ENCODE peak calls at places on chromosomes 11 and 22, in six cellular contexts. J is upper lobe of left lung, W is spleen, Z is right lobe of liver, L is heart left ventricle, V is neural progenitor cell. C is an unnamed sample.
A peak's percentile ranks its signal among the peaks of the same experiment; 100 is the strongest.

GRCh38 chr11:123085497-123085896 is 23.6 kb upstream of the HSPA8 start:
- DNase-seq in Z (no peak), W (no peak), V (no peak), L (no peak), J (no peak), C (no peak)

GRCh38 chr11:128904872-128905344 is 13.8 kb downstream of the KCNJ5 start:
- DNase-seq in J (peak; percentile 48), W (peak; percentile 83), V (peak; percentile 63), Z (no peak), L (peak; percentile 69), C (no peak)

GRCh38 chr11:123544631-123545375 is 109.6 kb downstream of the SCN3B start:
- DNase-seq in L (peak; percentile 58), Z (no peak), J (no peak), V (no peak), W (no peak), C (peak; percentile 70)

GRCh38 chr22:29369460-29369859 is 18.9 kb downstream of the AP1B1 start:
- DNase-seq in L (peak; percentile 71), V (peak; percentile 71), Z (no peak), J (peak; percentile 77), W (peak; percentile 76), C (no peak)

GRCh38 chr11:49995559-49995958 is 13.2 kb upstream of the OR4C12 start:
- DNase-seq in J (peak; percentile 47), V (peak; percentile 45), L (peak; percentile 29), W (no peak), Z (peak; percentile 58), C (no peak)

GRCh38 chr11:45265963-45266692 is 20.0 kb downstream of the SYT13 start:
- DNase-seq in L (no peak), J (no peak), V (no peak), Z (no peak), W (no peak), C (no peak)

GRCh38 chr22:45896961-45897538 is 79.9 kb downstream of the WNT7B start:
- DNase-seq in V (no peak), L (no peak), J (no peak), Z (no peak), W (no peak), C (no peak)

GRCh38 chr11:75265851-75266531 is 25.4 kb downstream of the TPBGL start:
- DNase-seq in V (no peak), W (peak; percentile 69), J (no peak), L (peak; percentile 37), Z (peak; percentile 43), C (no peak)

GRCh38 chr11:11605181-11605580 is 16.6 kb downstream of the GALNT18 start:
- DNase-seq in J (no peak), L (no peak), Z (no peak), V (no peak), W (no peak), C (no peak)

GRCh38 chr11:1388763-1389102 is 1.0 kb upstream of the BRSK2 start:
- DNase-seq in L (no peak), J (no peak), Z (no peak), W (no peak), V (peak; percentile 49), C (no peak)

GRCh38 chr11:26623076-26623666 is 51.1 kb upstream of the MUC15 start:
- DNase-seq in L (no peak), V (no peak), Z (no peak), J (no peak), W (no peak), C (no peak)

GRCh38 chr11:122071680-122072321 is 44.2 kb downstream of the BLID start:
- DNase-seq in Z (no peak), V (peak; percentile 35), W (no peak), J (no peak), L (no peak), C (no peak)

GRCh38 chr11:9210922-9211320 is 54.2 kb downstream of the DENND5A start:
- DNase-seq in V (no peak), Z (no peak), W (no peak), L (no peak), J (no peak), C (no peak)

GRCh38 chr11:73554677-73555320 is 43.1 kb downstream of the FAM168A start:
- DNase-seq in W (no peak), V (no peak), J (no peak), Z (peak; percentile 52), L (no peak), C (no peak)

GRCh38 chr11:16936643-16937042 is 77.6 kb downstream of the PLEKHA7 start:
- DNase-seq in V (no peak), L (peak; percentile 29), J (no peak), Z (no peak), W (no peak), C (no peak)

GRCh38 chr11:19430346-19431058 is 189.8 kb upstream of the E2F8 start:
- DNase-seq in J (no peak), V (no peak), Z (no peak), W (no peak), L (no peak), C (no peak)
- H3K4me1 ChIP-seq in J (no peaks in the 10 kb centered on the region), V (peaks cover 69% of the 10 kb centered on the region), Z (peaks cover 17% of the 10 kb centered on the region), W (no peaks in the 10 kb centered on the region), L (peaks cover 18% of the 10 kb centered on the region), C (peaks cover 12% of the 10 kb centered on the region)

GRCh38 chr11:64225608-64226506 is at the start of the genes NUDT22 and TRPT1:
- DNase-seq in W (peak; percentile 98), J (peak; percentile 93), L (peak; percentile 96), Z (peak; percentile 94), V (peak; percentile 94), C (peak; percentile 97)

GRCh38 chr11:64223001-64223651 is 2.9 kb downstream of the TRPT1 start:
- DNase-seq in J (no peak), L (no peak), V (no peak), W (no peak), Z (no peak), C (no peak)

GRCh38 chr11:64224891-64225607 is 937 bp downstream of the TRPT1 start:
- DNase-seq in W (peak; percentile 84), J (no peak), Z (no peak), L (peak; percentile 27), V (peak; percentile 51), C (no peak)

GRCh38 chr11:64222651-64223000 is 3.4 kb downstream of the TRPT1 start:
- DNase-seq in Z (no peak), L (no peak), V (no peak), W (no peak), J (no peak), C (no peak)

GRCh38 chr11:64224151-64224890 is 1.7 kb downstream of the TRPT1 start:
- DNase-seq in J (no peak), L (peak; percentile 31), W (peak; percentile 84), Z (no peak), V (no peak), C (no peak)
- TF ChIP-seq CTCF in J (no peak), L (no peak), W (no peak), Z (no peak), V (no peak), C (no peak)

DNA sequence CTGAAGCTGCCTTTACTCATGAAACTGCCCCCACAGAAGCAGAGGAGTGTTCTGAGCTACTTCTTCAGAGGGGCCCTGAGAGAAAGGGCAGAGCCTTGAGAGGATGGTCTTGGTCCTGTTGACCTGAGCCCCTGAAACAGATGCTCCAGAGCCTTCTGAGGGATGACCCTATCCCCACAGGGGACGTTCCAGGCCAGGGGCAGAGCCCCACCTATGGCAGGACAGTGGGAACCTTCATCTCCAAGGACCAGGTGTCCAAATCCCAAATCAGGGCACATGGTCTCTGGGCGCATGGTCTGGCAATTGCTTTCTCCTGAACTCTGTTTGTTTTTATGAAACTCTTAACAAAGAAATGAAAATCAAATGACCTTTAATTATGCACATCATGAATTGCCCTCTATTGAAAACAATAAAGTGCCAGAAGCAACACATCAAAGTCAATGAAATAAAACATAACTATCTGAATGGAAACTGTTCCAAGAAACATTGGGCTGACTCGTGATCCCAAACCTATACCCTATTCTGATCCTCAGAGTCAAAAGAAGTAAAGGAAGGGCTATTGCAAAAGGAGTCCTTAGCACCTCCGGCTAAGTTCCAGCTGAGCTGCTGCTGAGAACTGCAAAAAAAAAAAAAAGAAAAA is 486 bp upstream of the TMPRSS13 start:
- DNase-seq in J (no peak), L (no peak), Z (no peak), W (peak; percentile 34), V (no peak), C (no peak)
- H3K4me1 ChIP-seq in J (peaks cover 19% of the 10 kb centered on the region), L (peaks cover 41% of the 10 kb centered on the region), Z (no peaks in the 10 kb centered on the region), W (peaks cover 6% of the 10 kb centered on the region), V (no peaks in the 10 kb centered on the region), C (peaks cover 22% of the 10 kb centered on the region)

DNA sequence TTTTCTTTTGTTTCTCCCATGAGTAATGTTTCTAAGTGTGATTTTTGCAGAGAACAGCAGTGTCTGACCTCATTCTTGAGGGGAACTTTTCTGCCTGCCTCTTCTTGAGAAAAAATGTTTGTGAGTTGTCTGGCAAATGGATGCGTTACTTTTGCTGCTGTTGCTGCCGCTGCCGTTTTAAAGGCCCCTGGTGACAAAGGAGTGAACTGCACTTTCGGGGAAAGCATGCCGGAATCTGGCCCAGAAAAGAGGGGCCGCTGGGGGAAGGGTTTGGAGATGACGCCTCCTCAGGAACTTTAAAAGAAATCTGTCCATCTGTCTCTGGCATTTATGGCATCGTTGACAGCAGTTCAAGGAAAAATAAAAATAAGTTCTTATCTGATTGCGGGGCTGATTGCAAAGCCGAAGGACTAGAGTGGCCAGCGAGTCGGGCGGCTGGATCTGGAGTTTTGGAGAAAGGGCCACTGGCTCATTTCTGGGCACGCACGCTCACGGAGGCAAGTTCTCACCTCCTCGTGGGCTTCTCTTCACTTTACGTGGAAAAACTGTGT is 16.5 kb downstream of the ZBTB16 start:
- DNase-seq in L (peak; percentile 56), J (peak; percentile 25), Z (no peak), W (no peak), V (peak; percentile 71), C (peak; percentile 65)
- TF ChIP-seq CTCF in L (peak; percentile 57), J (peak; percentile 69), Z (peak; percentile 32), W (peak; percentile 36), V (peak; percentile 67), C (peak; percentile 65)

GRCh38 chr22:37556750-37557149 is 3.5 kb upstream of the CDC42EP1 start:
- DNase-seq in Z (no peak), W (no peak), V (peak; percentile 54), L (no peak), J (no peak), C (no peak)

GRCh38 chr22:37558815-37559214 is 1.5 kb upstream of the CDC42EP1 start:
- DNase-seq in W (no peak), Z (no peak), L (no peak), V (no peak), J (no peak), C (no peak)

GRCh38 chr22:37559521-37559900 is 769 bp upstream of the CDC42EP1 start:
- DNase-seq in L (no peak), W (no peak), J (no peak), Z (no peak), V (no peak), C (no peak)

GRCh38 chr22:37555029-37555428 is 5.3 kb upstream of the CDC42EP1 start:
- DNase-seq in W (no peak), J (no peak), L (no peak), Z (no peak), V (no peak), C (no peak)

GRCh38 chr22:37557321-37558001 is 2.8 kb upstream of the CDC42EP1 start:
- DNase-seq in J (no peak), W (no peak), L (no peak), V (no peak), Z (peak; percentile 78), C (no peak)
- H3K4me1 ChIP-seq in J (peaks cover 47% of the 10 kb centered on the region), W (peaks cover 13% of the 10 kb centered on the region), L (peaks cover 49% of the 10 kb centered on the region), V (peaks cover 37% of the 10 kb centered on the region), Z (peaks cover 37% of the 10 kb centered on the region), C (peaks cover 61% of the 10 kb centered on the region)